ENCODE peak calls at places on chromosomes 5 and 9, in eight cellular contexts. One of them, this sample, is unnamed.
A peak's percentile ranks its signal among the peaks of the same experiment; 100 is the strongest.

GRCh38 chr5:31895199-31895598 is 256.3 kb downstream of the PDZD2 start:
- DNase-seq in epithelial cell of esophagus: no peak
- DNase-seq in T-helper 1 cell: no peak
- DNase-seq in T-helper 2 cell: no peak
- DNase-seq in fibroblast of mammary gland: no peak
- DNase-seq in cardiac fibroblast: no peak
- DNase-seq in NCI-H1092: no peak
- DNase-seq in nephron progenitor cell: no peak
- DNase-seq in this sample: no peak

GRCh38 chr5:40172721-40173120 is 507.0 kb upstream of the PTGER4 start:
- DNase-seq in NCI-H1092: no peak
- DNase-seq in nephron progenitor cell: no peak
- DNase-seq in epithelial cell of esophagus: peak; percentile 65
- DNase-seq in T-helper 2 cell: no peak
- DNase-seq in fibroblast of mammary gland: peak; percentile 14
- DNase-seq in T-helper 1 cell: peak; percentile 4
- DNase-seq in cardiac fibroblast: peak; percentile 12
- DNase-seq in this sample: peak; percentile 63

GRCh38 chr5:59275537-59276276 is 617.8 kb downstream of the PDE4D start:
- DNase-seq in nephron progenitor cell: peak; percentile 36
- DNase-seq in epithelial cell of esophagus: peak; percentile 70
- DNase-seq in T-helper 1 cell: no peak
- DNase-seq in cardiac fibroblast: peak; percentile 50
- DNase-seq in NCI-H1092: no peak
- DNase-seq in fibroblast of mammary gland: peak; percentile 45
- DNase-seq in T-helper 2 cell: no peak
- DNase-seq in this sample: peak; percentile 73

GRCh38 chr5:159240301-159240870 is 22.7 kb upstream of the UBLCP1 start:
- DNase-seq in T-helper 1 cell: peak; percentile 11
- DNase-seq in T-helper 2 cell: no peak
- DNase-seq in epithelial cell of esophagus: peak; percentile 68
- DNase-seq in nephron progenitor cell: no peak
- DNase-seq in NCI-H1092: no peak
- DNase-seq in cardiac fibroblast: peak; percentile 45
- DNase-seq in fibroblast of mammary gland: no peak
- DNase-seq in this sample: peak; percentile 59

GRCh38 chr5:151293624-151294023 is 9.9 kb downstream of the SLC36A3 start:
- DNase-seq in T-helper 2 cell: no peak
- DNase-seq in nephron progenitor cell: no peak
- DNase-seq in cardiac fibroblast: no peak
- DNase-seq in NCI-H1092: no peak
- DNase-seq in fibroblast of mammary gland: no peak
- DNase-seq in T-helper 1 cell: no peak
- DNase-seq in epithelial cell of esophagus: no peak
- DNase-seq in this sample: no peak

GRCh38 chr9:91433180-91433579 is 9.5 kb upstream of the NFIL3 start:
- DNase-seq in T-helper 1 cell: peak; percentile 64
- DNase-seq in T-helper 2 cell: no peak
- DNase-seq in cardiac fibroblast: peak; percentile 94
- DNase-seq in fibroblast of mammary gland: peak; percentile 96
- DNase-seq in NCI-H1092: no peak
- DNase-seq in nephron progenitor cell: no peak
- DNase-seq in epithelial cell of esophagus: peak; percentile 96
- DNase-seq in this sample: peak; percentile 94

GRCh38 chr9:91761362-91761761 is 188.7 kb downstream of the ROR2 start:
- DNase-seq in fibroblast of mammary gland: no peak
- DNase-seq in T-helper 1 cell: no peak
- DNase-seq in cardiac fibroblast: no peak
- DNase-seq in T-helper 2 cell: no peak
- DNase-seq in NCI-H1092: no peak
- DNase-seq in epithelial cell of esophagus: peak; percentile 14
- DNase-seq in nephron progenitor cell: no peak
- DNase-seq in this sample: no peak

GRCh38 chr5:169044982-169045381 is 256.0 kb downstream of the SLIT3 start:
- DNase-seq in cardiac fibroblast: no peak
- DNase-seq in T-helper 2 cell: no peak
- DNase-seq in NCI-H1092: no peak
- DNase-seq in epithelial cell of esophagus: no peak
- DNase-seq in nephron progenitor cell: no peak
- DNase-seq in fibroblast of mammary gland: no peak
- DNase-seq in T-helper 1 cell: no peak
- DNase-seq in this sample: no peak

GRCh38 chr5:147187163-147187562 is 47.7 kb upstream of the STK32A start:
- DNase-seq in T-helper 2 cell: no peak
- DNase-seq in nephron progenitor cell: no peak
- DNase-seq in NCI-H1092: no peak
- DNase-seq in T-helper 1 cell: no peak
- DNase-seq in cardiac fibroblast: no peak
- DNase-seq in fibroblast of mammary gland: no peak
- DNase-seq in epithelial cell of esophagus: no peak
- DNase-seq in this sample: no peak

GRCh38 chr9:37953204-37953774 is 49.4 kb upstream of the SLC25A51 start:
- DNase-seq in cardiac fibroblast: no peak
- DNase-seq in T-helper 2 cell: no peak
- DNase-seq in nephron progenitor cell: no peak
- DNase-seq in fibroblast of mammary gland: peak; percentile 34
- DNase-seq in T-helper 1 cell: no peak
- DNase-seq in NCI-H1092: no peak
- DNase-seq in epithelial cell of esophagus: no peak
- DNase-seq in this sample: no peak

GRCh38 chr5:169423580-169424278 is 122.8 kb upstream of the SLIT3 start:
- DNase-seq in epithelial cell of esophagus: peak; percentile 85
- DNase-seq in T-helper 2 cell: no peak
- DNase-seq in NCI-H1092: no peak
- DNase-seq in T-helper 1 cell: no peak
- DNase-seq in fibroblast of mammary gland: peak; percentile 28
- DNase-seq in cardiac fibroblast: peak; percentile 48
- DNase-seq in nephron progenitor cell: no peak
- DNase-seq in this sample: peak; percentile 75

GRCh38 chr5:134989291-134989830 is 21.7 kb downstream of the CATSPER3 start:
- DNase-seq in fibroblast of mammary gland: peak; percentile 6
- DNase-seq in cardiac fibroblast: peak; percentile 5
- DNase-seq in NCI-H1092: no peak
- DNase-seq in T-helper 2 cell: no peak
- DNase-seq in nephron progenitor cell: no peak
- DNase-seq in epithelial cell of esophagus: no peak
- DNase-seq in T-helper 1 cell: no peak
- DNase-seq in this sample: no peak

This sample was measured in kidney tubule cell.